ENCODE peak calls at places on chromosome 21, in eight cellular contexts. T is fibroblast of gingiva, F is GM18507, P is K562, M is HT1080, G is hypothalamus, C is suprapubic skin, O is HEK293T. L is an unnamed sample.

GRCh38 chr21:44024257-44024656 is 12.1 kb downstream of the TRAPPC10 start:
- DNase-seq in T (no peak), F (no peak), P (no peak), M (no peak), G (no peak), C (peak; percentile 12), O (no peak), L (no peak)

GRCh38 chr21:28971171-28971570 is 21.5 kb downstream of the LTN1 start:
- DNase-seq in T (peak; percentile 66), F (no peak), P (no peak), M (no peak), G (no peak), C (no peak), O (no peak), L (no peak)

GRCh38 chr21:46295996-46296752 is 10.0 kb downstream of the YBEY start:
- DNase-seq in T (peak; percentile 56), F (no peak), P (peak; percentile 68), M (no peak), G (no peak), C (peak; percentile 95), O (peak; percentile 12), L (no peak)

GRCh38 chr21:41799763-41800162 is 32.9 kb upstream of the RIPK4 start:
- DNase-seq in T (no peak), F (no peak), P (no peak), M (no peak), G (no peak), C (no peak), O (no peak), L (no peak)

GRCh38 chr21:31218830-31219608 is 125.0 kb downstream of the TIAM1 start:
- DNase-seq in T (peak; percentile 42), F (no peak), P (no peak), M (peak; percentile 3), G (no peak), C (peak; percentile 82), O (no peak), L (no peak)

GRCh38 chr21:42535602-42536171 is 22.0 kb downstream of the SLC37A1 start:
- DNase-seq in T (no peak), F (no peak), P (no peak), M (no peak), G (no peak), C (peak; percentile 67), O (no peak), L (no peak)

GRCh38 chr21:28771790-28772501 is 220.7 kb downstream of the LTN1 start:
- DNase-seq in T (peak; percentile 100), F (no peak), P (no peak), M (peak; percentile 70), G (no peak), C (no peak), O (no peak), L (no peak)

GRCh38 chr21:41948404-41948895 is 5.4 kb downstream of the C2CD2 start:
- DNase-seq in T (no peak), F (no peak), P (no peak), M (no peak), G (no peak), C (no peak), O (no peak), L (no peak)

GRCh38 chr21:44695176-44695575 is 1.8 kb upstream of the KRTAP10-12 start:
- DNase-seq in T (no peak), F (no peak), P (peak; percentile 6), M (no peak), G (no peak), C (no peak), O (no peak), L (no peak)

GRCh38 chr21:42550817-42551216 is 37.2 kb downstream of the SLC37A1 start:
- DNase-seq in T (no peak), F (no peak), P (no peak), M (no peak), G (no peak), C (no peak), O (no peak), L (no peak)

GRCh38 chr21:20424943-20425342 is 573.3 kb upstream of the NCAM2 start:
- DNase-seq in T (no peak), F (no peak), P (no peak), M (peak; percentile 20), G (no peak), C (no peak), O (no peak), L (no peak)

GRCh38 chr21:34526618-34527290 is 14.7 kb upstream of the KCNE1 start:
- DNase-seq in T (peak; percentile 100), F (no peak), P (no peak), M (peak; percentile 99), G (no peak), C (peak; percentile 78), O (peak; percentile 75), L (no peak)

GRCh38 chr21:16426936-16427335 is 697.2 kb downstream of the USP25 start:
- DNase-seq in T (no peak), F (no peak), P (no peak), M (no peak), G (no peak), C (no peak), O (no peak), L (no peak)

GRCh38 chr21:28113718-28114117 is 879.0 kb downstream of the LTN1 start:
- DNase-seq in T (no peak), F (no peak), P (no peak), M (no peak), G (no peak), C (no peak), O (no peak), L (no peak)

GRCh38 chr21:33959680-33960079 is 44.1 kb upstream of the ATP5PO start:
- DNase-seq in T (no peak), F (no peak), P (no peak), M (no peak), G (no peak), C (no peak), O (no peak), L (no peak)

GRCh38 chr21:45074818-45075605 is 632 bp downstream of the ADARB1 start:
- DNase-seq in T (no peak), F (no peak), P (peak; percentile 78), M (no peak), G (no peak), C (no peak), O (peak; percentile 56), L (no peak)

GRCh38 chr21:17455451-17455850 is 57.4 kb upstream of the CXADR start:
- DNase-seq in T (no peak), F (no peak), P (no peak), M (peak; percentile 28), G (no peak), C (no peak), O (no peak), L (no peak)

GRCh38 chr21:24046816-24047443 is 1560.4 kb downstream of the MRPL39 start:
- DNase-seq in T (no peak), F (no peak), P (no peak), M (no peak), G (no peak), C (no peak), O (no peak), L (no peak)

GRCh38 chr21:26801524-26801923 is 43.7 kb downstream of the ADAMTS1 start:
- DNase-seq in T (peak; percentile 89), F (no peak), P (no peak), M (no peak), G (no peak), C (no peak), O (peak; percentile 25), L (no peak)

GRCh38 chr21:44052071-44052829 is 40.1 kb downstream of the TRAPPC10 start:
- DNase-seq in T (no peak), F (no peak), P (no peak), M (no peak), G (no peak), C (peak; percentile 52), O (no peak), L (no peak)

GRCh38 chr21:43913928-43914327 is 48.9 kb downstream of the AGPAT3 start:
- DNase-seq in T (no peak), F (no peak), P (no peak), M (no peak), G (no peak), C (peak; percentile 26), O (peak; percentile 43), L (no peak)

GRCh38 chr21:45465105-45465504 is 60.1 kb downstream of the COL18A1 start:
- DNase-seq in T (no peak), F (no peak), P (no peak), M (no peak), G (no peak), C (no peak), O (no peak), L (no peak)

GRCh38 chr21:38244885-38245869 is 11.6 kb upstream of the KCNJ15 start:
- DNase-seq in T (peak; percentile 72), F (peak; percentile 20), P (no peak), M (peak; percentile 100), G (no peak), C (no peak), O (no peak), L (no peak)

GRCh38 chr21:15250384-15250783 is 185.6 kb upstream of the NRIP1 start:
- DNase-seq in T (no peak), F (no peak), P (no peak), M (peak; percentile 72), G (no peak), C (no peak), O (no peak), L (no peak)

GRCh38 chr21:17818158-17819113 is 720 bp downstream of the C21orf91 start:
- DNase-seq in T (peak; percentile 41), F (no peak), P (no peak), M (peak; percentile 13), G (peak; percentile 47), C (no peak), O (peak; percentile 46), L (no peak)

GRCh38 chr21:28587748-28588147 is 404.9 kb downstream of the LTN1 start:
- DNase-seq in T (peak; percentile 87), F (no peak), P (no peak), M (no peak), G (no peak), C (no peak), O (no peak), L (no peak)

GRCh38 chr21:45534591-45535331 is 7.5 kb downstream of the SLC19A1 start:
- DNase-seq in T (no peak), F (no peak), P (no peak), M (no peak), G (peak; percentile 77), C (peak; percentile 76), O (no peak), L (peak; percentile 42)

GRCh38 chr21:35571910-35572309 is 488.4 kb downstream of the SETD4 start:
- DNase-seq in T (no peak), F (no peak), P (no peak), M (no peak), G (no peak), C (no peak), O (no peak), L (no peak)

GRCh38 chr21:39125752-39126485 is 57.3 kb downstream of the PSMG1 start:
- DNase-seq in T (peak; percentile 64), F (no peak), P (no peak), M (peak; percentile 59), G (no peak), C (no peak), O (peak; percentile 64), L (no peak)

GRCh38 chr21:35053356-35054096 is 4.4 kb upstream of the RUNX1 start:
- DNase-seq in T (peak; percentile 34), F (no peak), P (no peak), M (no peak), G (no peak), C (no peak), O (no peak), L (no peak)

GRCh38 chr21:38798481-38798882 is 7.2 kb upstream of the ETS2 start:
- DNase-seq in T (no peak), F (no peak), P (peak; percentile 81), M (peak; percentile 84), G (no peak), C (no peak), O (peak; percentile 52), L (no peak)

GRCh38 chr21:39004776-39005605 is 178.3 kb downstream of the PSMG1 start:
- DNase-seq in T (peak; percentile 50), F (no peak), P (no peak), M (no peak), G (peak; percentile 8), C (no peak), O (no peak), L (peak; percentile 10)

GRCh38 chr21:15050588-15051377 is 14.0 kb downstream of the NRIP1 start:
- DNase-seq in T (no peak), F (no peak), P (no peak), M (no peak), G (no peak), C (no peak), O (no peak), L (no peak)

GRCh38 chr21:46052703-46053651 is 44.9 kb upstream of the COL6A2 start:
- DNase-seq in T (peak; percentile 77), F (no peak), P (no peak), M (peak; percentile 23), G (no peak), C (no peak), O (no peak), L (no peak)